ENCODE peak calls at places on chromosomes 5 and 9, in eight cellular contexts. I is foreskin keratinocyte; B is CD4-positive, alpha-beta T cell; T is GM23248; Q is dorsolateral prefrontal cortex; R is colonic mucosa; W is heart right ventricle; S is effector memory CD4-positive, alpha-beta T cell. K is an unnamed sample.

GRCh38 chr9:917730-918129 is 58.7 kb upstream of the DMRT3 start:
- DNase-seq in I (no peak), B (no peak), T (no peak), Q (no peak), R (no peak), W (no peak), S (no peak), K (no peak)

GRCh38 chr5:73096239-73096575 is 24.2 kb upstream of the TMEM171 start:
- DNase-seq in I (no peak), B (no peak), T (peak; percentile 23), Q (no peak), R (no peak), W (no peak), S (no peak), K (no peak)

GRCh38 chr9:28073278-28073677 is 500.0 kb upstream of the C9orf72 start:
- DNase-seq in I (no peak), B (no peak), T (peak; percentile 72), Q (no peak), R (peak; percentile 20), W (no peak), S (no peak), K (no peak)

GRCh38 chr5:111425205-111425604 is 87.1 kb downstream of the STARD4 start:
- DNase-seq in I (no peak), B (no peak), T (no peak), Q (no peak), R (no peak), W (no peak), S (no peak), K (no peak)

GRCh38 chr5:66779535-66779934 is 183.3 kb downstream of the MAST4 start:
- DNase-seq in I (no peak), B (no peak), T (peak; percentile 50), Q (no peak), R (no peak), W (no peak), S (no peak), K (no peak)

GRCh38 chr9:111597852-111598729 is 1.4 kb downstream of the PTGR1 start:
- DNase-seq in I (peak; percentile 43), B (peak; percentile 29), T (peak; percentile 75), Q (peak; percentile 45), R (peak; percentile 76), W (peak; percentile 64), S (peak; percentile 16), K (no peak)

GRCh38 chr9:14692536-14692917 is 705 bp downstream of the ZDHHC21 start:
- DNase-seq in I (no peak), B (no peak), T (peak; percentile 36), Q (no peak), R (no peak), W (no peak), S (no peak), K (no peak)

GRCh38 chr9:104374711-104375110 is 129.4 kb upstream of the OR13F1 start:
- DNase-seq in I (no peak), B (no peak), T (no peak), Q (no peak), R (no peak), W (peak; percentile 30), S (no peak), K (no peak)

DNA sequence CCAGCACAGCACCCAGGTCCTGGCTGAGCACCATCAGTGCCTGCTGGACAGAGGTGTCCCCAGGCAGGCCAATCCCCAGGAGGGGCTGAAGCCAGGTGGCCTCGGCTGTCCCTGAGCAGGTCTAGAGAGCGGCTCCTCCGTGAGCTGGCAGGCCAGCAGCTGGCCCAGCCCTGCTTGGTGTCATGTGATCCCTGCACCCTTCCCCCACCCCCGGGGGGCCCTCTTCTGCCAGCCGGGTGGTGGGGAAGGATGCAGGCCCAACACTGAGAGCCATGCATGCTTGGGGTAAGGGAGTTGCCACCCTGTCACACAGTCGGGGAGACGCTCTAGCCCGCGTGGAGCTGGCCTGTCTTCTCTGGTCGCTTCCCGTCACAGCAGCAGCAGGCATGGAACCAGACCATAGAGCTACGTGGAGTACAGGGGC is 7.1 kb downstream of the RALGDS start:
- DNase-seq in I (no peak), B (no peak), T (no peak), Q (no peak), R (no peak), W (peak; percentile 53), S (no peak), K (no peak)
- H3K27me3 ChIP-seq in I (peaks cover 5% of the 10 kb centered on the region), B (no peaks in the 10 kb centered on the region), T (no peaks in the 10 kb centered on the region), Q (no peaks in the 10 kb centered on the region), R (no peaks in the 10 kb centered on the region), W (no peaks in the 10 kb centered on the region), S (no peaks in the 10 kb centered on the region), K (no peaks in the 10 kb centered on the region)

DNA sequence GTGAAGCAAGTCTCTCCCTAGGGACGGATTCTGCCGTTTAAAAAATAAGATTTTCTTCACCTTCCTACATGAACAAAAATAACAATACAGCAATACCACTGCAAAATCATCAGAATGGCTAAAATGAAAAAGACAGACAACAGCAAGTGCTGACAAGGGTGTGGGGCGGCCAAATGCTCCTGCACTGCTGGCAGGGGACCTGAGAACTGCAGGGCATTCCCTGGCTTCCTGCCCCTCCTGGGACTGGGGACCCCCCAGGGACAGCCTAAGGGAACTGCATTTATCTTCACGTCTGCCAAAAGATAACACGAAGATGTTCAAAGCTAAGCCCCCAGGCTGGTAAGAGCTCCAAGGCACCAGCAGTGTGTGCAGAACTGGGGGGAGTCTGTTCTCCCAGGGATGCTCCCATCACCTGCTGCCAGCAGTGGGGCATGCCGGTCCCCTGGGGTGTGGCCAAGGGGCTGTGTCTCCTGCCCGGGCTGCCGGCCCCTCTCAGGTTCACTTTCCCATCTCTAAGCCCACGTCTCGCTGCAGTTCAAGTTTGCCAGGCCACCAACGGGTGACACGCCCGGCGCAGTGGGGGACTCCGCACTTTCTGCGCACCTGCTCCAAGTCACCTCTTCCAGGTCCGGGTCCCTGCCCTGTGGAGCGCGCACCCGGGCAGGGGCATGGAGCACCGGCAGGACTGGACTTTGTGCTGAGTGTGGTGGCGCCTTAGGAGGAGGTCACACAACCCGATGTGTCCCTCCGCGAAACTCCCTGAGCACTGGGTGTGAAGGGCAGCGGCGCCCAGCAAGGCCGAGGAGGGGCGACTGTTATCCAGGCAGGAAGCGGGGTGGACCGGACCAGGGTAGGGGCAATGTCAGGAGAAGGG is 4.5 kb upstream of the EGFL7 start:
- DNase-seq in I (no peak), B (no peak), T (no peak), Q (no peak), R (no peak), W (peak; percentile 36), S (no peak), K (no peak)
- H3K27me3 ChIP-seq in I (peaks cover 10% of the 10 kb centered on the region), B (peaks cover 82% of the 10 kb centered on the region), T (peaks cover 16% of the 10 kb centered on the region), Q (no peaks in the 10 kb centered on the region), R (peaks cover 41% of the 10 kb centered on the region), W (no peaks in the 10 kb centered on the region), S (peaks cover 47% of the 10 kb centered on the region), K (peaks cover 4% of the 10 kb centered on the region)

GRCh38 chr5:140964356-140964755 is 1.9 kb upstream of the PCDHAC2 start:
- DNase-seq in I (no peak), B (no peak), T (no peak), Q (no peak), R (no peak), W (no peak), S (no peak), K (no peak)
- H3K27me3 ChIP-seq in I (peaks cover 31% of the 10 kb centered on the region), B (peaks cover 20% of the 10 kb centered on the region), T (no peaks in the 10 kb centered on the region), Q (no peaks in the 10 kb centered on the region), R (peaks cover 2% of the 10 kb centered on the region), W (no peaks in the 10 kb centered on the region), S (peaks cover 5% of the 10 kb centered on the region), K (no peaks in the 10 kb centered on the region)

GRCh38 chr5:176711883-176712282 is 64.6 kb downstream of the TSPAN17 start:
- DNase-seq in I (no peak), B (no peak), T (no peak), Q (no peak), R (no peak), W (no peak), S (no peak), K (no peak)

GRCh38 chr5:176716320-176716719 is 69.0 kb downstream of the TSPAN17 start:
- DNase-seq in I (peak; percentile 65), B (no peak), T (peak; percentile 65), Q (peak; percentile 40), R (no peak), W (no peak), S (no peak), K (no peak)

GRCh38 chr5:176714067-176714466 is 66.8 kb downstream of the TSPAN17 start:
- DNase-seq in I (peak; percentile 25), B (no peak), T (peak; percentile 23), Q (no peak), R (no peak), W (no peak), S (no peak), K (no peak)

GRCh38 chr5:176712546-176713297 is 65.4 kb downstream of the TSPAN17 start:
- DNase-seq in I (no peak), B (no peak), T (no peak), Q (no peak), R (no peak), W (no peak), S (no peak), K (no peak)

GRCh38 chr5:176713409-176713808 is 66.1 kb downstream of the TSPAN17 start:
- DNase-seq in I (no peak), B (no peak), T (no peak), Q (no peak), R (no peak), W (no peak), S (no peak), K (no peak)
- H3K27me3 ChIP-seq in I (peaks cover 20% of the 10 kb centered on the region), B (peaks cover 25% of the 10 kb centered on the region), T (peaks cover 14% of the 10 kb centered on the region), Q (no peaks in the 10 kb centered on the region), R (no peaks in the 10 kb centered on the region), W (no peaks in the 10 kb centered on the region), S (no peaks in the 10 kb centered on the region), K (peaks cover 95% of the 10 kb centered on the region)

K was measured in esophagus squamous epithelium.